ENCODE peak calls at places on chromosomes 13 and 19, in eight cellular contexts. E is hepatic stellate cell; O is ELF-1; H is nephron progenitor cell; A is stimulated activated CD4-positive, alpha-beta T cell treated with anti-CD3 and anti-CD28 coated beads, Interleukin-4, amount 100 ng/mL, for 1 hour; M is EL; C is midbrain; S is stimulated activated CD8-positive, alpha-beta memory T cell treated with anti-CD3 and anti-CD28 coated beads, Interleukin-7, amount 100 ng/mL, for 4 hours. K is an unnamed sample.

GRCh38 chr13:26629260-26629659 is 71.8 kb downstream of the WASF3 start:
- DNase-seq in E (no peak), O (peak), H (no peak), A (no peak), M (peak), C (no peak), S (no peak), K (no peak)

GRCh38 chr13:102863590-102863989 is 17.8 kb downstream of the ERCC5 start:
- DNase-seq in E (no peak), O (no peak), H (no peak), A (no peak), M (no peak), C (no peak), S (no peak), K (no peak)

GRCh38 chr13:49607761-49608160 is 20.5 kb upstream of the ARL11 start:
- DNase-seq in E (no peak), O (no peak), H (no peak), A (no peak), M (no peak), C (no peak), S (no peak), K (no peak)

GRCh38 chr13:54029226-54029625 is 1000.6 kb downstream of the OLFM4 start:
- DNase-seq in E (no peak), O (peak), H (no peak), A (no peak), M (no peak), C (no peak), S (no peak), K (peak)

GRCh38 chr13:51682691-51683090 is 98.4 kb downstream of the WDFY2 start:
- DNase-seq in E (no peak), O (no peak), H (no peak), A (no peak), M (peak), C (no peak), S (no peak), K (no peak)

GRCh38 chr19:55642153-55643002 is 1.1 kb upstream of the ZNF581 start:
- DNase-seq in E (no peak), O (no peak), H (peak), A (no peak), M (peak), C (no peak), S (peak), K (no peak)

GRCh38 chr19:1074512-1075283 is 7.7 kb downstream of the ARHGAP45 start:
- DNase-seq in E (no peak), O (no peak), H (no peak), A (peak), M (no peak), C (no peak), S (peak), K (peak)

GRCh38 chr13:27644302-27644701 is 22.6 kb downstream of the POLR1D start:
- DNase-seq in E (no peak), O (no peak), H (no peak), A (no peak), M (peak), C (no peak), S (no peak), K (no peak)

GRCh38 chr13:51330741-51331140 is 8.8 kb upstream of the SERPINE3 start:
- DNase-seq in E (peak), O (no peak), H (no peak), A (no peak), M (no peak), C (no peak), S (no peak), K (no peak)

GRCh38 chr13:110499621-110500281 is 61.8 kb downstream of the RAB20 start:
- DNase-seq in E (peak), O (no peak), H (no peak), A (no peak), M (peak), C (no peak), S (no peak), K (no peak)

GRCh38 chr13:25046985-25047660 is 48.8 kb upstream of the PABPC3 start:
- DNase-seq in E (peak), O (peak), H (peak), A (no peak), M (peak), C (peak), S (no peak), K (peak)

GRCh38 chr19:35470128-35470527 is 20.1 kb downstream of the KRTDAP start:
- DNase-seq in E (no peak), O (no peak), H (no peak), A (no peak), M (no peak), C (no peak), S (no peak), K (no peak)

GRCh38 chr19:4518345-4519171 is at the start of gene PLIN4:
- DNase-seq in E (no peak), O (no peak), H (no peak), A (no peak), M (no peak), C (peak), S (no peak), K (no peak)

GRCh38 chr13:76879211-76879875 is 6.9 kb downstream of the KCTD12 start:
- DNase-seq in E (peak), O (no peak), H (no peak), A (peak), M (peak), C (peak), S (peak), K (no peak)

GRCh38 chr13:33636955-33637670 is 180.8 kb upstream of the RFC3 start:
- DNase-seq in E (no peak), O (no peak), H (no peak), A (no peak), M (peak), C (no peak), S (no peak), K (no peak)

GRCh38 chr13:44389856-44390255 is 16.2 kb downstream of the SERP2 start:
- DNase-seq in E (no peak), O (no peak), H (no peak), A (no peak), M (no peak), C (no peak), S (no peak), K (no peak)